ENCODE peak calls at places on chromosomes 5 and 9, in eight cellular contexts. G, X, Q, E, T, F, P and Z are unnamed samples.

GRCh38 chr5:154482528-154483449 is 4.8 kb upstream of the HAND1 start:
- DNase-seq in T (no peak), E (no peak), P (no peak), G (no peak), Q (no peak), X (no peak), F (no peak), Z (no peak)

GRCh38 chr5:103645816-103646215 is 83.2 kb upstream of the NUDT12 start:
- DNase-seq in T (no peak), X (no peak), Q (no peak), F (no peak), E (no peak), P (no peak), G (no peak), Z (no peak)

GRCh38 chr5:124718376-124718775 is 28.1 kb downstream of the ZNF608 start:
- DNase-seq in Q (no peak), T (no peak), X (peak; percentile 67), G (no peak), P (peak; percentile 43), E (no peak), F (no peak), Z (no peak)

GRCh38 chr5:128904815-128905214 is 60.5 kb upstream of the SLC27A6 start:
- DNase-seq in Q (no peak), E (no peak), F (no peak), G (no peak), P (no peak), X (no peak), T (no peak), Z (no peak)

GRCh38 chr9:69805962-69806633 is 14.5 kb upstream of the CFAP95 start:
- DNase-seq in F (no peak), X (peak; percentile 47), G (peak; percentile 23), T (no peak), P (peak; percentile 22), Q (no peak), E (no peak), Z (no peak)

GRCh38 chr9:110919055-110919445 is 119.2 kb downstream of the LPAR1 start:
- DNase-seq in F (no peak), G (no peak), E (no peak), X (no peak), P (no peak), Q (no peak), T (no peak), Z (no peak)

GRCh38 chr5:135472141-135472540 is 20.0 kb upstream of the TIFAB start:
- DNase-seq in Q (no peak), E (no peak), P (no peak), T (no peak), G (no peak), X (no peak), F (no peak), Z (no peak)

GRCh38 chr9:18826248-18826647 is 206.8 kb downstream of the SAXO1 start:
- DNase-seq in Q (no peak), G (no peak), P (no peak), T (no peak), X (no peak), F (no peak), E (no peak), Z (no peak)

GRCh38 chr5:61332891-61333350 is 863 bp downstream of the ZSWIM6 start:
- DNase-seq in X (peak; percentile 64), F (no peak), T (no peak), Q (peak; percentile 33), G (peak; percentile 69), P (peak; percentile 73), E (peak; percentile 91), Z (no peak)
- TF ChIP-seq CTCF in X (no peak), F (no peak), T (no peak), Q (no peak), G (no peak), P (no peak), E (no peak), Z (no peak)

DNA sequence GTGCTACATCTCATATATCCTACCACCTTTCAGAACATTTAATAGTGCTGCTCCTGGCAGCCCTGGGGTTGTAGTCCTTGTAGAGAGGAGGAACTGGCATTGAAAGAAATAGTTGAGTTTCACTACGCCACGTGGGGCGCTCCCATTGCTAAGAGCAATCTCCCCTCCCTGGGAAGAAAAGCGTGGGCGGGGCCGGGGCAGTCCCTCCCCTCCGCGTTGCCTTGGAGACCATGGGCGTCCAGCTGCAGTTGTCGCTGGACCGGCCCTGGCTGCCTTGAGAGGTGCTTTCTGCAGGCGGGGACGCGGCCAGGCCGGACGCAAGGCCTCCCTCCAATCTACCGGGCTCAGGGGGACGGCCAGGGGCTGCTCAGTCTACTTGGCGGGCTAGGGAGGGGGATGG is 368 bp upstream of the CCDC180 start:
- DNase-seq in F (peak; percentile 83), P (peak; percentile 70), E (peak; percentile 84), Q (peak; percentile 58), T (no peak), X (peak; percentile 66), G (peak; percentile 86), Z (no peak)
- TF ChIP-seq CTCF in F (peak; percentile 55), P (peak; percentile 16), E (no peak), Q (peak; percentile 23), T (no peak), X (peak; percentile 7), G (peak; percentile 27), Z (no peak)

GRCh38 chr5:72608297-72608696 is 101.1 kb upstream of the ZNF366 start:
- DNase-seq in P (peak; percentile 49), X (no peak), G (peak; percentile 43), F (peak; percentile 70), E (no peak), T (no peak), Q (no peak), Z (no peak)

GRCh38 chr5:72608922-72609321 is 101.7 kb upstream of the ZNF366 start:
- DNase-seq in Q (no peak), X (no peak), G (no peak), F (no peak), P (no peak), E (no peak), T (no peak), Z (no peak)

GRCh38 chr5:72612810-72613209 is 105.6 kb upstream of the ZNF366 start:
- DNase-seq in G (no peak), T (no peak), Q (no peak), F (no peak), E (no peak), P (no peak), X (no peak), Z (no peak)

GRCh38 chr5:72613515-72613914 is 106.3 kb upstream of the ZNF366 start:
- DNase-seq in Q (no peak), T (no peak), X (no peak), P (no peak), F (no peak), G (no peak), E (no peak), Z (no peak)

DNA sequence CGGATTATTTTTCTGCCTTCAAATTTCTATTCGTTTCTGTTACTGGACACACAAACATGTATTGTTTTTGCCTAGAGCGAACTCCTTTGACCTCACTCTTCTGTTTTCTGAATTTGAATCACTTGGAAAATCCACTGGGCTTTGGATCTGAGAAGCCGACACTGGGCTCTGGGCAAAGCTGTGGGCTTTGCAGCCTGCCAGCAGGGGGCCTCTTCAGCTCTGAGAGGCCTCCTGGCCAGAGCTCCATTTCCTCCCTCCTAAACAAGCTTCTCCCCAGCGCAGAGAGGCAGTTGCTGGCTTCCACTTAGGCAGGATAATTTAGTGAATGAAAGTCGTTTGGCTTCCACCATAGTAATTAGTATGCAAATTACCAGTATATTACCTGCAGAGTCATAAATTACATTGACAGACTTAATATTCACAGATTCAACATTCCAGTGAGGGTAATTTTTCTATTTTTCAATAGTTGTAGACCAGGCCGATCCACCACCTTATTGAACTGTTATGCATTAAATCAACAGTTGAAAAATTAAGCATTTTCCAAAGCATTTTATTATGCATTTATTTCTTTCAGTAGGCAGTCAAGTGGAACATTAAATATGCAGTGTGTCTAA is 104.0 kb upstream of the ZNF366 start:
- DNase-seq in E (peak; percentile 86), F (peak; percentile 72), Q (peak; percentile 69), G (peak; percentile 69), P (peak; percentile 67), T (peak; percentile 48), X (peak; percentile 79), Z (peak; percentile 88)
- TF ChIP-seq CTCF in E (peak; percentile 89), F (peak; percentile 100), Q (peak; percentile 89), G (peak; percentile 97), P (peak; percentile 100), T (peak; percentile 94), X (peak; percentile 76), Z (peak; percentile 93)

GRCh38 chr9:124017929-124018730 is 6.6 kb downstream of the LHX2 start:
- DNase-seq in X (no peak), E (no peak), T (no peak), F (no peak), G (no peak), Q (no peak), P (no peak), Z (no peak)

GRCh38 chr9:124017064-124017928 is 5.7 kb downstream of the LHX2 start:
- DNase-seq in T (no peak), P (no peak), Q (no peak), G (no peak), X (no peak), F (no peak), E (no peak), Z (no peak)

GRCh38 chr9:124015661-124016131 is 4.1 kb downstream of the LHX2 start:
- DNase-seq in G (no peak), T (no peak), X (no peak), Q (no peak), P (no peak), E (no peak), F (no peak), Z (no peak)

GRCh38 chr9:124015091-124015660 is 3.6 kb downstream of the LHX2 start:
- DNase-seq in P (no peak), X (no peak), E (no peak), G (no peak), T (no peak), Q (no peak), F (no peak), Z (no peak)

GRCh38 chr9:124016152-124017063 is 4.8 kb downstream of the LHX2 start:
- DNase-seq in X (no peak), T (no peak), G (no peak), P (no peak), F (no peak), E (no peak), Q (no peak), Z (no peak)
- TF ChIP-seq CTCF in X (no peak), T (no peak), G (no peak), P (no peak), F (no peak), E (no peak), Q (no peak), Z (no peak)

DNA sequence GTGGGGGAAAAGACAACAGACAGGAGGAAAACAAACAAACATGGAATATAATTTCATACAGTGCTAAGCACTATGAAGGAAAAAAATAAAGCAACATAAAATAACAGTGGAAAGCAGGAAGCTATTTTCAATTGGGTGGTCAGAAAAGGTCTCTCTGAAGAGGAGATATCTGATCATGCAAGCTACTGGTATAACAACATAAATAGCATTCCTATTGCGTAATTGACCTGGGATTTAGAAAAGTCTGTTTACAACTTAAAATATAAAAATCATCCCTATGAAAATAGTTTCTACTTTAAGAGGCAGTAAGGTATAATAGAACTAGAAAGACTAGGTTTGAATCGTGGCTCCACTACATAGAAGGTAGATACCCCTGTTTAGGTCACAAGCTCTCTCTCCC is 61.4 kb downstream of the FBXW11 start:
- DNase-seq in Q (no peak), P (no peak), X (no peak), F (no peak), T (no peak), E (no peak), G (no peak), Z (no peak)
- TF ChIP-seq CTCF in Q (no peak), P (no peak), X (no peak), F (no peak), T (no peak), E (no peak), G (no peak), Z (no peak)